ENCODE peak calls at places on chromosomes 5 and 9, in six cellular contexts. J, V, L, U, C and O are unnamed samples.

GRCh38 chr9:109167716-109168115 is 667 bp upstream of the FRRS1L start:
- DNase-seq in J (no peak), V (no peak), L (no peak), U (no peak), C (no peak), O (no peak)

GRCh38 chr5:41893074-41893851 is 10.9 kb upstream of the RIMOC1 start:
- DNase-seq in J (no peak), V (no peak), L (no peak), U (no peak), C (no peak), O (no peak)

GRCh38 chr5:170751631-170752030 is 31.9 kb upstream of the GABRP start:
- DNase-seq in J (no peak), V (no peak), L (peak; percentile 63), U (no peak), C (no peak), O (no peak)

GRCh38 chr9:78601957-78602565 is 305.1 kb downstream of the PSAT1 start:
- DNase-seq in J (peak; percentile 39), V (peak; percentile 66), L (no peak), U (no peak), C (no peak), O (no peak)

GRCh38 chr5:177431317-177432142 is 5.1 kb downstream of the GRK6 start:
- DNase-seq in J (peak; percentile 31), V (no peak), L (no peak), U (peak; percentile 94), C (peak; percentile 67), O (no peak)

GRCh38 chr9:129889936-129890717 is 54.9 kb downstream of the USP20 start:
- DNase-seq in J (peak; percentile 95), V (no peak), L (no peak), U (peak; percentile 65), C (no peak), O (no peak)

GRCh38 chr9:27382989-27383388 is 86.0 kb upstream of the EQTN start:
- DNase-seq in J (no peak), V (no peak), L (no peak), U (no peak), C (no peak), O (no peak)

GRCh38 chr9:137028281-137029057 is 432 bp upstream of the ABCA2 start:
- DNase-seq in J (peak; percentile 90), V (peak; percentile 11), L (no peak), U (peak; percentile 63), C (peak; percentile 66), O (no peak)

GRCh38 chr5:128358826-128359225 is 179.2 kb downstream of the FBN2 start:
- DNase-seq in J (no peak), V (peak; percentile 23), L (no peak), U (no peak), C (no peak), O (no peak)

GRCh38 chr5:154626876-154627552 is 128.2 kb upstream of the LARP1 start:
- DNase-seq in J (no peak), V (no peak), L (no peak), U (no peak), C (no peak), O (no peak)

GRCh38 chr9:111866976-111867375 is 29.6 kb upstream of the UGCG start:
- DNase-seq in J (no peak), V (peak; percentile 86), L (no peak), U (no peak), C (no peak), O (no peak)

GRCh38 chr5:173671121-173671949 is 54.9 kb upstream of the BOD1 start:
- DNase-seq in J (peak; percentile 56), V (no peak), L (no peak), U (no peak), C (no peak), O (peak; percentile 80)

GRCh38 chr9:101166717-101167116 is 138.2 kb downstream of the PLPPR1 start:
- DNase-seq in J (no peak), V (no peak), L (no peak), U (no peak), C (no peak), O (no peak)

GRCh38 chr9:2420488-2421056 is 201.0 kb upstream of the VLDLR start:
- DNase-seq in J (no peak), V (no peak), L (no peak), U (no peak), C (no peak), O (no peak)

GRCh38 chr9:84294551-84294950 is 46.0 kb downstream of the SLC28A3 start:
- DNase-seq in J (no peak), V (no peak), L (no peak), U (no peak), C (no peak), O (no peak)

GRCh38 chr5:54651482-54652076 is 134.0 kb downstream of the SNX18 start:
- DNase-seq in J (no peak), V (peak; percentile 41), L (no peak), U (no peak), C (no peak), O (peak; percentile 98)

GRCh38 chr5:96381526-96381925 is 51.5 kb downstream of the PCSK1 start:
- DNase-seq in J (no peak), V (no peak), L (peak; percentile 3), U (no peak), C (no peak), O (no peak)

GRCh38 chr9:138120072-138120471 is 242.5 kb downstream of the CACNA1B start:
- DNase-seq in J (peak; percentile 38), V (no peak), L (no peak), U (no peak), C (no peak), O (no peak)

GRCh38 chr9:10858817-10859216 is 246.0 kb upstream of the PTPRD start:
- DNase-seq in J (no peak), V (no peak), L (no peak), U (no peak), C (no peak), O (no peak)

GRCh38 chr5:112366987-112367386 is 52.1 kb downstream of the EPB41L4A start:
- DNase-seq in J (no peak), V (no peak), L (no peak), U (no peak), C (no peak), O (no peak)

GRCh38 chr9:136762221-136762691 is 2.1 kb downstream of the LCN15 start:
- DNase-seq in J (no peak), V (no peak), L (no peak), U (no peak), C (no peak), O (no peak)

GRCh38 chr5:178801021-178801420 is 58.7 kb upstream of the ZNF354B start:
- DNase-seq in J (no peak), V (no peak), L (no peak), U (no peak), C (no peak), O (peak; percentile 16)

GRCh38 chr5:122202952-122203351 is 73.6 kb downstream of the ZNF474 start:
- DNase-seq in J (no peak), V (peak; percentile 36), L (no peak), U (no peak), C (no peak), O (no peak)

GRCh38 chr5:102418531-102418930 is 80.3 kb downstream of the SLCO6A1 start:
- DNase-seq in J (no peak), V (no peak), L (no peak), U (no peak), C (no peak), O (no peak)

GRCh38 chr9:93065321-93065720 is 6.8 kb downstream of the SUSD3 start:
- DNase-seq in J (peak; percentile 91), V (no peak), L (no peak), U (no peak), C (no peak), O (no peak)

GRCh38 chr5:6827815-6828214 is 114.6 kb downstream of the TENT4A start:
- DNase-seq in J (no peak), V (no peak), L (no peak), U (peak; percentile 23), C (no peak), O (no peak)

GRCh38 chr5:135654646-135655045 is 75.9 kb upstream of the CXCL14 start:
- DNase-seq in J (no peak), V (no peak), L (no peak), U (no peak), C (no peak), O (no peak)

GRCh38 chr9:17970285-17970684 is 391.4 kb downstream of the SH3GL2 start:
- DNase-seq in J (no peak), V (no peak), L (no peak), U (no peak), C (no peak), O (no peak)